ENCODE peak calls at places on chromosome 10, in seven cellular contexts. P is IMR-90, L is body of pancreas, I is HepG2, C is HCT116, K is thyroid gland, B is right lobe of liver. O is an unnamed sample.

GRCh38 chr10:7421519-7421918 is 10.7 kb upstream of the SFMBT2 start:
- DNase-seq in P (no peak), L (no peak), I (no peak), C (no peak), K (no peak), B (no peak), O (no peak)

GRCh38 chr10:71746344-71747037 is 26.8 kb downstream of the VSIR start:
- DNase-seq in P (no peak), L (peak; percentile 68), I (peak; percentile 47), C (no peak), K (peak; percentile 62), B (no peak), O (peak; percentile 80)

GRCh38 chr10:126387041-126387908 is 1.0 kb downstream of the ADAM12 start:
- DNase-seq in P (peak; percentile 72), L (peak; percentile 61), I (no peak), C (no peak), K (peak; percentile 65), B (peak; percentile 58), O (peak; percentile 50)

GRCh38 chr10:30553625-30554442 is 75.7 kb downstream of the LYZL2 start:
- DNase-seq in P (peak; percentile 11), L (peak; percentile 36), I (peak; percentile 57), C (no peak), K (peak; percentile 68), B (peak; percentile 69), O (peak; percentile 75)

GRCh38 chr10:131977323-131978096 is 4.2 kb downstream of the BNIP3 start:
- DNase-seq in P (no peak), L (no peak), I (peak; percentile 36), C (no peak), K (no peak), B (no peak), O (no peak)

GRCh38 chr10:86001521-86001920 is 365.1 kb downstream of the GRID1 start:
- DNase-seq in P (no peak), L (no peak), I (no peak), C (no peak), K (no peak), B (no peak), O (no peak)

GRCh38 chr10:83943920-83944319 is 195.4 kb upstream of the GHITM start:
- DNase-seq in P (no peak), L (no peak), I (no peak), C (no peak), K (no peak), B (no peak), O (no peak)

GRCh38 chr10:54009672-54010071 is 791.4 kb downstream of the PCDH15 start:
- DNase-seq in P (no peak), L (no peak), I (no peak), C (no peak), K (no peak), B (no peak), O (no peak)

GRCh38 chr10:17199351-17199804 is 2.1 kb downstream of the TRDMT1 start:
- DNase-seq in P (peak; percentile 70), L (no peak), I (no peak), C (no peak), K (no peak), B (no peak), O (no peak)

GRCh38 chr10:84493951-84494848 is 165.8 kb downstream of the CCSER2 start:
- DNase-seq in P (peak; percentile 69), L (no peak), I (no peak), C (peak; percentile 77), K (no peak), B (no peak), O (no peak)

GRCh38 chr10:62924344-62924748 is 108.2 kb upstream of the EGR2 start:
- DNase-seq in P (no peak), L (no peak), I (no peak), C (peak; percentile 49), K (peak; percentile 48), B (peak; percentile 26), O (no peak)

GRCh38 chr10:3620818-3621217 is 164.2 kb downstream of the KLF6 start:
- DNase-seq in P (no peak), L (no peak), I (no peak), C (no peak), K (no peak), B (no peak), O (no peak)

GRCh38 chr10:116972136-116972535 is 32.9 kb downstream of the SHTN1 start:
- DNase-seq in P (no peak), L (no peak), I (no peak), C (no peak), K (no peak), B (no peak), O (no peak)

GRCh38 chr10:20473361-20473760 is 423.8 kb downstream of the NEBL start:
- DNase-seq in P (peak; percentile 3), L (no peak), I (no peak), C (no peak), K (no peak), B (no peak), O (no peak)

GRCh38 chr10:118277871-118278270 is 64.3 kb downstream of the FAM204A start:
- DNase-seq in P (no peak), L (no peak), I (no peak), C (no peak), K (no peak), B (no peak), O (no peak)

GRCh38 chr10:115335366-115335765 is 242.2 kb downstream of the ATRNL1 start:
- DNase-seq in P (no peak), L (no peak), I (no peak), C (no peak), K (no peak), B (no peak), O (no peak)

GRCh38 chr10:30579554-30579953 is 50.0 kb downstream of the LYZL2 start:
- DNase-seq in P (no peak), L (no peak), I (no peak), C (no peak), K (no peak), B (no peak), O (no peak)

GRCh38 chr10:132186488-132187413 is at the start of gene DPYSL4:
- DNase-seq in P (no peak), L (no peak), I (no peak), C (no peak), K (no peak), B (no peak), O (peak; percentile 60)

GRCh38 chr10:120365872-120366271 is 91.2 kb upstream of the PLPP4 start:
- DNase-seq in P (no peak), L (no peak), I (no peak), C (no peak), K (no peak), B (no peak), O (no peak)

GRCh38 chr10:128881086-128881485 is 586.0 kb upstream of the MGMT start:
- DNase-seq in P (no peak), L (no peak), I (no peak), C (no peak), K (no peak), B (no peak), O (no peak)

GRCh38 chr10:63410633-63411032 is 55.1 kb downstream of the JMJD1C start:
- DNase-seq in P (no peak), L (no peak), I (no peak), C (no peak), K (no peak), B (no peak), O (no peak)

GRCh38 chr10:73218466-73219191 is 28.4 kb downstream of the DNAJC9 start:
- DNase-seq in P (peak; percentile 28), L (no peak), I (peak; percentile 35), C (peak; percentile 19), K (no peak), B (no peak), O (no peak)

GRCh38 chr10:60913091-60913490 is 30.9 kb downstream of the RHOBTB1 start:
- DNase-seq in P (no peak), L (no peak), I (no peak), C (no peak), K (no peak), B (no peak), O (no peak)
- H3K27ac ChIP-seq in P (no peak overlapping the region), L (no peak overlapping the region), I (no peak overlapping the region), C (no peak overlapping the region), K (no peak overlapping the region), B (no peak overlapping the region), O (peak overlapping the region; percentile 70)

GRCh38 chr10:69104994-69105790 is 17.3 kb downstream of the SRGN start:
- DNase-seq in P (no peak), L (no peak), I (no peak), C (no peak), K (no peak), B (no peak), O (no peak)
- TF ChIP-seq POLR2A in P (no peak), L (no peak), I (no peak), C (no peak), K (no peak), B (no peak), O (no peak)

DNA sequence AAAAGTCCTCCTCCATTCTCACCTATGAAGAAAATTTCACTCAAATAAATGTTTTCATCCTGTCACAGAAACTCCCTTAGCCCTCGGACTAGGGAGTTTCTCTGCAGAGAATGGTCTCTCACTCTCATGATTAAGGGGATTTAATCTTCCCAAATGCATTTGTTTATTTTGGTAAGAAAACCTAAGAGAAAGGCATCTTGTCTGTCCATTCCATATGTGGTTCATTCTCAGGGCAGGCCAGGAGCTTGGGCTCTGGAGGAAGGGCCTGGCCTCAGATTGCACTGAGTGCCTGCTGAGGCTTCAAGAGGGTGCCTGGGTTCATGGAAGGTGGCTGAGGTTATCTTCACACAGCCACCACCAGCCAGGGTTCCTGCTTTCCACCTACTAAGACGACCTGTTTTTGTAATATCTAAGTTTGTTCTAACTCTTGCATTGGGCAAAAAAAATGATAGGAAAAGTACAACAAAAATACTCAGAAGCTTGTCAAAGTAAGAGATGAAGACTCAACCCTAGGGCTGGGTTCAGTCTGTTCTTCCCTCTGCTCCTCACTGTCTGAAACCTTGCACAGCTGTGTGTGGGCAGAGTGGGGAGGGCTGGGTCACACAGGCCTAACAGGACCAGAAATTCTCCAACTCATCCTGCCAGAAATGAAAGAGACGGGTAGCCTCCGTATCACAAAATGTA is 186.7 kb downstream of the CXCL12 start:
- DNase-seq in P (peak; percentile 73), L (no peak), I (no peak), C (no peak), K (no peak), B (no peak), O (no peak)
- H3K27ac ChIP-seq in P (no peak overlapping the region), L (no peak overlapping the region), I (no peak overlapping the region), C (no peak overlapping the region), K (no peak overlapping the region), B (no peak overlapping the region), O (peak overlapping the region; percentile 66)

GRCh38 chr10:926075-926698 is 5.3 kb downstream of the LARP4B start:
- DNase-seq in P (no peak), L (no peak), I (no peak), C (no peak), K (no peak), B (no peak), O (no peak)

GRCh38 chr10:927131-927530 is 4.4 kb downstream of the LARP4B start:
- DNase-seq in P (no peak), L (no peak), I (no peak), C (no peak), K (no peak), B (no peak), O (no peak)

GRCh38 chr10:921471-922414 is 9.8 kb downstream of the LARP4B start:
- DNase-seq in P (peak; percentile 72), L (no peak), I (no peak), C (no peak), K (no peak), B (no peak), O (no peak)

GRCh38 chr10:923844-924523 is 7.5 kb downstream of the LARP4B start:
- DNase-seq in P (no peak), L (no peak), I (no peak), C (no peak), K (no peak), B (no peak), O (no peak)

DNA sequence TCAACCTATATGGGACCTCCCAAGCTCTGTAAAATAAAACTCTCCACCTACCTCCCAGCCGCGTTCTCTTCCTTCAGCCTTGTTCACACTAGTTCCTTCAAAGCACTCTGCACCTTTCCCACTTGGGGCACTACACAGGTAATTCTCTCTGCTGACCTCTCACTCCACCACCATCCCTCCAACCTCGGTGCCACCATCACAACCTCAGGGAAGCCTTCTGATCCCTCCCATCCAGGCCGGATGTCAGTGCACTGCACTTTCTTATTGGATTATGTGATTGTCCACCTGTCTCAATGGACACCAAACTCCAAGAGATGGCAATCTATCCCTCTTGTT is 7.0 kb downstream of the LARP4B start:
- DNase-seq in P (no peak), L (no peak), I (no peak), C (no peak), K (no peak), B (no peak), O (no peak)
- TF ChIP-seq POLR2A in P (no peak), L (no peak), I (no peak), C (no peak), K (no peak), B (no peak), O (no peak)

O was measured in heart left ventricle.